ENCODE peak calls at places on chromosomes 5 and 9, in four cellular contexts. B is endothelial cell of umbilical vein, N is keratinocyte, Q is K562. D is an unnamed sample.

GRCh38 chr5:90170231-90170630 is 239.3 kb downstream of the CETN3 start:
- DNase-seq in B (no peak), N (no peak), Q (no peak), D (no peak)

GRCh38 chr5:105905392-105905791 is 1765.3 kb downstream of the EFNA5 start:
- DNase-seq in Q (no peak), B (no peak), N (no peak), D (no peak)

GRCh38 chr9:133986774-133987454 is 5.2 kb downstream of the VAV2 start:
- DNase-seq in B (no peak), N (no peak), Q (no peak), D (no peak)

GRCh38 chr5:89900346-89900745 is 509.2 kb downstream of the CETN3 start:
- DNase-seq in N (no peak), Q (no peak), B (no peak), D (no peak)

GRCh38 chr5:32076699-32077695 is 97.1 kb downstream of the GOLPH3 start:
- DNase-seq in N (no peak), Q (peak; percentile 64), B (peak; percentile 74), D (peak; percentile 59)

GRCh38 chr5:1190296-1190695 is 11.1 kb upstream of the SLC6A19 start:
- DNase-seq in Q (no peak), N (no peak), B (no peak), D (no peak)

GRCh38 chr9:129716091-129716490 is 36.8 kb downstream of the PTGES start:
- DNase-seq in B (no peak), N (no peak), Q (no peak), D (peak; percentile 51)

GRCh38 chr5:129541648-129542251 is 81.7 kb downstream of the ADAMTS19 start:
- DNase-seq in B (peak; percentile 18), Q (no peak), N (no peak), D (peak; percentile 9)

GRCh38 chr5:1065891-1066650 is 45.8 kb downstream of the SLC12A7 start:
- DNase-seq in B (no peak), N (no peak), Q (no peak), D (no peak)

GRCh38 chr5:142644640-142645361 is 41.1 kb downstream of the FGF1 start:
- DNase-seq in N (peak; percentile 99), Q (no peak), B (peak; percentile 91), D (peak; percentile 99)

GRCh38 chr5:179623001-179623905 is at the start of gene HNRNPH1:
- DNase-seq in B (peak; percentile 100), Q (peak; percentile 98), N (peak; percentile 96), D (peak; percentile 98)

GRCh38 chr9:36187414-36187813 is 3.3 kb upstream of the CLTA start:
- DNase-seq in N (no peak), B (no peak), Q (no peak), D (peak; percentile 92)

GRCh38 chr5:51397996-51398395 is 14.7 kb downstream of the ISL1 start:
- DNase-seq in B (no peak), Q (no peak), N (no peak), D (no peak)

GRCh38 chr5:67248703-67249589 is 52.3 kb upstream of the CD180 start:
- DNase-seq in N (peak; percentile 96), B (peak; percentile 10), Q (no peak), D (no peak)

GRCh38 chr5:147688965-147689364 is 93.6 kb downstream of the JAKMIP2 start:
- DNase-seq in Q (no peak), N (no peak), B (no peak), D (no peak)

GRCh38 chr9:80061096-80061495 is 489.3 kb downstream of the TLE4 start:
- DNase-seq in B (no peak), Q (no peak), N (no peak), D (peak; percentile 25)

GRCh38 chr9:114852050-114852594 is 46.3 kb upstream of the TNFSF15 start:
- DNase-seq in Q (no peak), N (no peak), B (no peak), D (peak; percentile 64)

GRCh38 chr5:42612997-42613396 is 143.6 kb upstream of the CCDC152 start:
- DNase-seq in N (no peak), B (no peak), Q (no peak), D (peak; percentile 26)

GRCh38 chr9:93916358-93916757 is 38.8 kb downstream of the BARX1 start:
- DNase-seq in N (no peak), B (no peak), Q (no peak), D (no peak)

GRCh38 chr5:138336952-138337684 is 948 bp upstream of the FAM53C start:
- DNase-seq in N (no peak), B (no peak), Q (peak; percentile 92), D (peak; percentile 79)

GRCh38 chr5:43037929-43038510 is 2.1 kb downstream of the ANXA2R start:
- DNase-seq in N (no peak), B (peak; percentile 89), Q (peak; percentile 49), D (peak; percentile 92)

GRCh38 chr5:93915142-93915553 is 173.7 kb upstream of the POU5F2 start:
- DNase-seq in Q (peak; percentile 48), B (peak; percentile 50), N (peak; percentile 5), D (peak; percentile 73)

GRCh38 chr5:94153736-94154450 is 412.5 kb upstream of the POU5F2 start:
- DNase-seq in N (no peak), B (no peak), Q (no peak), D (peak; percentile 18)

GRCh38 chr9:113998114-113998513 is 80.0 kb downstream of the AMBP start:
- DNase-seq in Q (no peak), B (no peak), N (no peak), D (no peak)

GRCh38 chr5:66843065-66843464 is 246.9 kb downstream of the MAST4 start:
- DNase-seq in Q (no peak), N (no peak), B (peak; percentile 52), D (no peak)

GRCh38 chr5:113806250-113806649 is 292.8 kb downstream of the YTHDC2 start:
- DNase-seq in Q (no peak), N (no peak), B (peak; percentile 71), D (peak; percentile 34)

GRCh38 chr5:173752636-173753035 is 135.5 kb upstream of the CPEB4 start:
- DNase-seq in Q (peak; percentile 55), N (no peak), B (no peak), D (no peak)

GRCh38 chr9:111232997-111233790 is 96.8 kb downstream of the OR2K2 start:
- DNase-seq in B (no peak), Q (no peak), N (no peak), D (no peak)

GRCh38 chr9:1009101-1009707 is 32.7 kb downstream of the DMRT3 start:
- DNase-seq in Q (peak; percentile 72), N (no peak), B (peak; percentile 69), D (peak; percentile 60)

DNA sequence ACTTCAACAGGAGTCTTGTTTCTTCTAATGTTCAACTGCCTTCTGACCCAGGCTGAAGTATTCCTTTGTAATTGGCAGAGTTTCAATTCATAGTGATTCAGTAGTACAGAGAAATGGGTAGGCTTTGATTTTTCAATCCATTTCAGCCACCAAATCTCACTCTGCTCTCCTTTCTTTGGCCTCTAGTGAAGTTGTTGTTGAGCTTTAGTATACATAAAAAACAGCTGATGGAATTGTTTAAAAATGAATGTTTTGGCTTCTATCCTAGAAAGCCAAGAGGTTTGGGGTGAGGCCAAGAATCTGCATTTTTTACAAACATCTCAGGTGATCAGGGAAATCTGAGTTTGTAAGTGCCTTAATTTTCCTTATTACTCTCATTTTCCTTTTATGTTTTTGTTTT is 182.9 kb upstream of the MAP1B start:
- DNase-seq in B (no peak), N (no peak), Q (no peak), D (peak; percentile 20)
- H3K9me1 ChIP-seq in B (no peaks in the 10 kb centered on the region), N (no peaks in the 10 kb centered on the region), Q (no peaks in the 10 kb centered on the region), D (no peaks in the 10 kb centered on the region)

GRCh38 chr5:59828623-59829022 is 64.9 kb downstream of the PDE4D start:
- DNase-seq in B (no peak), N (no peak), Q (no peak), D (no peak)

GRCh38 chr5:59829389-59829788 is 64.1 kb downstream of the PDE4D start:
- DNase-seq in N (no peak), Q (no peak), B (no peak), D (peak; percentile 79)

GRCh38 chr5:59830801-59831200 is 62.7 kb downstream of the PDE4D start:
- DNase-seq in N (no peak), B (no peak), Q (no peak), D (no peak)

GRCh38 chr5:59831341-59831989 is 62.1 kb downstream of the PDE4D start:
- DNase-seq in Q (no peak), N (no peak), B (no peak), D (peak; percentile 45)

GRCh38 chr5:59829922-59830321 is 63.6 kb downstream of the PDE4D start:
- DNase-seq in N (no peak), Q (no peak), B (no peak), D (no peak)
- H3K9me1 ChIP-seq in N (no peaks in the 10 kb centered on the region), Q (no peaks in the 10 kb centered on the region), B (no peaks in the 10 kb centered on the region), D (peaks cover 3% of the 10 kb centered on the region)

DNA sequence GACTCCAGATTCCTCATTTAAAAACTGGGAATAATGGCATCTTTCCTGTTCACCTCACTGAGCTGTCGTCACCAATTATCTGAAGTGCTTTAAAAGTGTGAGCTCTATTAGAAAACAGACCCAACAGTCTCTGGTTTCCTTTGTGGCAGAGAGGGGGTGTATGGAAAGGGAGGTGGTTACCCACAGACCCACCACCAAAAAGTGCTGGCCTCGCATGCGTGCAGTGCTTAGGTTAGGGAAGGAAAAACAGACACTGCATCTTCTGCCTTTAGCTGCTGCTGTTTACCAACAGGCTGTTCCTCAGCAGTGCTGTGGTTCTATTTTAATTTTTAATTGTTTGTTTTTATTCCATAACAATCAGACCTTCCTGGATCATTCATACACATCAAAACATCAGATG is 249.6 kb downstream of the PIK3R1 start:
- DNase-seq in Q (no peak), B (no peak), N (no peak), D (no peak)
- H3K9me1 ChIP-seq in Q (no peaks in the 10 kb centered on the region), B (no peaks in the 10 kb centered on the region), N (no peaks in the 10 kb centered on the region), D (no peaks in the 10 kb centered on the region)

GRCh38 chr5:120380644-120381043 is 83.5 kb upstream of the PRR16 start:
- DNase-seq in N (no peak), B (no peak), Q (no peak), D (no peak)
- H3K9me1 ChIP-seq in N (no peaks in the 10 kb centered on the region), B (no peaks in the 10 kb centered on the region), Q (no peaks in the 10 kb centered on the region), D (no peaks in the 10 kb centered on the region)

DNA sequence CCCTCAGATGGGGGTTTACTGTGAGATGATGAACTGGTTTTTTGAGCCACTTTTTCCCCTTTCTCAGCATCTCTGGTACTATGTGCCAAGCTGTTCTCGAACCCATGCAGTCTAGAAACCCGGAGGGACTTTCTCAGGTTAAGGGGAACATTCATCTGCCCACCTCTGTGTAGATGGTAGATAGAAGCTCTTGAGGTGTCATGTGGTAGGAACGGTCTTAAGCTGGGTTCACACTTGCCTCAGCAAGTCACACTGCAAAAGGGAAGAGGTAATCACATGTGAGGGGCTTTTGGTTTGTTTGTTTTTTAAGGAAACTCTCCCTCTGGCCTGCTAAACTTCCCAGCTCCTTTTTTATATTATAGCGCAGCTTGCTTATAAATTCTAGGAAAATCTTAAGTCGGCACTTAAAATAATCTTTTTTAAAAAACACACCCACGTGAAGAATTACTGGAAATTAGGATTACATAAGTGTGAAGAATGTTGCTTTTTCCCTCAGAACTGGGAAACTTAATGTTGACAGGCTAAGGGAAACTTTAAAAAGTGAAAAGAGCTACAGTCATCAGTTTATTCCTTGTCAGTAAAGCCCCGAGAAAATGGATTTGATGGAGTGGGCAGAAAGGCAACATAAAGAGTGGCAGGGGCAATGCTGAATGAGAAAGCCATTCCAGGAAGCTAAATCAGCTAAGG is 430.2 kb downstream of the ARHGEF28 start:
- DNase-seq in N (no peak), B (no peak), Q (no peak), D (no peak)
- H3K9me1 ChIP-seq in N (no peaks in the 10 kb centered on the region), B (no peaks in the 10 kb centered on the region), Q (no peaks in the 10 kb centered on the region), D (peaks cover 2% of the 10 kb centered on the region)